ENCODE peak calls at places on chromosomes 7 and 10, in six cellular contexts. Z, O, T, V, R and U are unnamed samples.

GRCh38 chr7:122588621-122589020 is 110.3 kb downstream of the RNF133 start:
- DNase-seq in Z (no peak), O (no peak), T (no peak), V (no peak), R (no peak), U (no peak)

GRCh38 chr7:2008936-2009540 is 223.7 kb downstream of the MAD1L1 start:
- DNase-seq in Z (peak; percentile 16), O (no peak), T (no peak), V (no peak), R (no peak), U (no peak)

GRCh38 chr10:131448171-131448570 is 136.7 kb upstream of the TCERG1L start:
- DNase-seq in Z (no peak), O (no peak), T (no peak), V (no peak), R (no peak), U (no peak)

GRCh38 chr10:103653581-103654020 is 160.1 kb downstream of the NEURL1 start:
- DNase-seq in Z (no peak), O (no peak), T (no peak), V (peak; percentile 76), R (no peak), U (no peak)

GRCh38 chr7:55248526-55248925 is 116.6 kb upstream of the LANCL2 start:
- DNase-seq in Z (no peak), O (no peak), T (no peak), V (no peak), R (no peak), U (no peak)

GRCh38 chr10:49465717-49466116 is 69.8 kb upstream of the DRGX start:
- DNase-seq in Z (no peak), O (no peak), T (no peak), V (no peak), R (no peak), U (no peak)

GRCh38 chr10:116490028-116490662 is 55.6 kb upstream of the PNLIP start:
- DNase-seq in Z (no peak), O (peak; percentile 5), T (no peak), V (peak; percentile 40), R (no peak), U (no peak)

GRCh38 chr7:94439893-94440381 is 45.2 kb downstream of the COL1A2 start:
- DNase-seq in Z (no peak), O (no peak), T (no peak), V (no peak), R (no peak), U (no peak)

GRCh38 chr7:144784943-144785342 is 50.9 kb downstream of the TPK1 start:
- DNase-seq in Z (no peak), O (no peak), T (no peak), V (no peak), R (no peak), U (no peak)

GRCh38 chr10:5663692-5664427 is 2.5 kb downstream of the ASB13 start:
- DNase-seq in Z (no peak), O (no peak), T (no peak), V (peak; percentile 20), R (no peak), U (no peak)

GRCh38 chr10:4383683-4384082 is 442.3 kb upstream of the AKR1E2 start:
- DNase-seq in Z (no peak), O (no peak), T (no peak), V (no peak), R (no peak), U (no peak)

GRCh38 chr7:138926241-138926612 is 55.0 kb downstream of the KIAA1549 start:
- DNase-seq in Z (no peak), O (no peak), T (no peak), V (no peak), R (no peak), U (no peak)

GRCh38 chr10:96740579-96741281 is 20.4 kb upstream of the PIK3AP1 start:
- DNase-seq in Z (no peak), O (no peak), T (no peak), V (no peak), R (no peak), U (no peak)

GRCh38 chr10:118977864-118978263 is 51.6 kb upstream of the NANOS1 start:
- DNase-seq in Z (no peak), O (no peak), T (no peak), V (no peak), R (no peak), U (no peak)

GRCh38 chr10:22958338-22958737 is 30.5 kb downstream of the ARMC3 start:
- DNase-seq in Z (no peak), O (no peak), T (no peak), V (no peak), R (no peak), U (no peak)

GRCh38 chr7:135682191-135682590 is 19.9 kb downstream of the STMP1 start:
- DNase-seq in Z (no peak), O (no peak), T (no peak), V (no peak), R (no peak), U (no peak)

GRCh38 chr7:116930156-116930913 is 23.0 kb upstream of the ST7 start:
- DNase-seq in Z (peak; percentile 83), O (peak; percentile 57), T (peak; percentile 47), V (peak; percentile 61), R (peak; percentile 62), U (peak; percentile 55)

GRCh38 chr10:125231116-125231812 is 70.9 kb upstream of the CTBP2 start:
- DNase-seq in Z (no peak), O (peak; percentile 81), T (no peak), V (no peak), R (no peak), U (no peak)